ENCODE peak calls at places on chromosomes 5 and 9, in four cellular contexts. H is mesothelial cell of epicardium, E is kidney, Q is activated T-cell treated with anti-CD3 and anti-CD28 coated beads for 1 hour. P is an unnamed sample.
A peak's percentile ranks its signal among the peaks of the same experiment; 100 is the strongest.

GRCh38 chr9:79656127-79656526 is 84.4 kb downstream of the TLE4 start:
- DNase-seq in Q (no peak), E (no peak), H (no peak), P (no peak)

GRCh38 chr9:133701981-133702797 is 36.0 kb downstream of the SARDH start:
- DNase-seq in H (peak; percentile 20), E (peak; percentile 82), Q (peak; percentile 57), P (no peak)

GRCh38 chr9:121944741-121945191 is 148.3 kb downstream of the TTLL11 start:
- DNase-seq in E (no peak), Q (no peak), H (no peak), P (no peak)

GRCh38 chr9:122551371-122551770 is 1.5 kb upstream of the OR1N2 start:
- DNase-seq in Q (no peak), E (no peak), H (no peak), P (no peak)

GRCh38 chr5:56159521-56159947 is 73.6 kb downstream of the ANKRD55 start:
- DNase-seq in Q (no peak), H (no peak), E (no peak), P (no peak)

GRCh38 chr9:131747352-131747751 is 7.5 kb upstream of the RAPGEF1 start:
- DNase-seq in Q (no peak), H (no peak), E (no peak), P (no peak)

GRCh38 chr9:128979111-128979510 is 31.6 kb downstream of the NUP188 start:
- DNase-seq in Q (no peak), H (no peak), E (no peak), P (no peak)

GRCh38 chr9:74503219-74503618 is 6.1 kb downstream of the RORB start:
- DNase-seq in Q (no peak), H (no peak), E (no peak), P (no peak)

GRCh38 chr5:168844566-168845296 is 265.6 kb upstream of the PANK3 start:
- DNase-seq in Q (no peak), E (no peak), H (no peak), P (no peak)

GRCh38 chr9:16267336-16268036 is 603.0 kb downstream of the BNC2 start:
- DNase-seq in H (no peak), Q (no peak), E (no peak), P (no peak)

GRCh38 chr5:96796434-96796833 is 11.3 kb downstream of the ERAP1 start:
- DNase-seq in H (no peak), Q (no peak), E (no peak), P (no peak)

GRCh38 chr5:110268985-110269384 is 457.5 kb downstream of the TMEM232 start:
- DNase-seq in H (no peak), Q (no peak), E (no peak), P (no peak)

GRCh38 chr9:93315960-93316359 is 132.0 kb downstream of the WNK2 start:
- DNase-seq in E (no peak), H (no peak), Q (no peak), P (no peak)

GRCh38 chr5:68432682-68433081 is 217.1 kb downstream of the PIK3R1 start:
- DNase-seq in H (no peak), E (no peak), Q (no peak), P (no peak)

GRCh38 chr5:172188033-172188892 is at the start of gene STK10:
- DNase-seq in H (peak; percentile 72), Q (peak; percentile 79), E (peak; percentile 97), P (no peak)

GRCh38 chr5:166031926-166032325 is 2259.5 kb upstream of the WWC1 start:
- DNase-seq in H (no peak), Q (no peak), E (no peak), P (no peak)

GRCh38 chr9:120926397-120926928 is at the start of gene TRAF1:
- DNase-seq in Q (peak; percentile 23), E (no peak), H (no peak), P (no peak)

GRCh38 chr9:87156247-87156646 is 208.9 kb upstream of the GAS1 start:
- DNase-seq in Q (no peak), H (no peak), E (no peak), P (no peak)

GRCh38 chr9:133609311-133610098 is at the start of gene FAM163B:
- DNase-seq in H (peak; percentile 78), E (peak; percentile 82), Q (peak; percentile 20), P (no peak)

GRCh38 chr9:93207326-93207814 is 23.4 kb downstream of the WNK2 start:
- DNase-seq in E (peak; percentile 83), H (no peak), Q (no peak), P (no peak)

GRCh38 chr5:78549043-78549442 is 99.5 kb downstream of the LHFPL2 start:
- DNase-seq in H (no peak), Q (no peak), E (no peak), P (peak; percentile 86)

GRCh38 chr5:137604348-137605095 is 105.4 kb upstream of the SPOCK1 start:
- DNase-seq in E (no peak), Q (no peak), H (no peak), P (peak; percentile 70)

GRCh38 chr9:33884856-33885701 is 68.1 kb downstream of the UBE2R2 start:
- DNase-seq in H (peak; percentile 32), Q (no peak), E (no peak), P (no peak)

GRCh38 chr5:142316051-142316450 is 8.8 kb downstream of the SPRY4 start:
- DNase-seq in H (no peak), E (no peak), Q (no peak), P (no peak)

GRCh38 chr9:6645153-6646027 is at the start of gene GLDC:
- DNase-seq in H (peak; percentile 31), E (peak; percentile 93), Q (peak; percentile 22), P (no peak)

GRCh38 chr9:94918038-94918753 is 191.7 kb downstream of the AOPEP start:
- DNase-seq in H (no peak), E (no peak), Q (no peak), P (no peak)

GRCh38 chr5:142215915-142216681 is 107.5 kb downstream of the NDFIP1 start:
- DNase-seq in H (no peak), Q (no peak), E (peak; percentile 85), P (peak; percentile 95)

GRCh38 chr9:18060304-18060934 is 413.5 kb upstream of the ADAMTSL1 start:
- DNase-seq in H (no peak), E (no peak), Q (no peak), P (no peak)

GRCh38 chr5:159059722-159060121 is 40.0 kb downstream of the EBF1 start:
- DNase-seq in E (no peak), H (no peak), Q (no peak), P (no peak)

GRCh38 chr5:1521671-1522600 is 1.8 kb downstream of the LPCAT1 start:
- DNase-seq in E (peak; percentile 74), H (no peak), Q (no peak), P (peak; percentile 93)

GRCh38 chr9:33750307-33750838 is 45.0 kb upstream of the PRSS3 start:
- DNase-seq in Q (no peak), E (no peak), H (no peak), P (no peak)

GRCh38 chr9:74838351-74838750 is 49.4 kb downstream of the TRPM6 start:
- DNase-seq in H (no peak), Q (no peak), E (no peak), P (no peak)

GRCh38 chr9:133403766-133404439 is 13.9 kb downstream of the REXO4 start:
- DNase-seq in E (peak; percentile 75), Q (peak; percentile 55), H (no peak), P (no peak)

GRCh38 chr5:138790684-138791083 is 37.5 kb downstream of the CTNNA1 start:
- DNase-seq in Q (no peak), E (no peak), H (no peak), P (no peak)

GRCh38 chr5:75051217-75051751 is 1.1 kb downstream of the GCNT4 start:
- DNase-seq in E (no peak), H (no peak), Q (no peak), P (no peak)

GRCh38 chr5:123951204-123951977 is 439.4 kb downstream of the CSNK1G3 start:
- DNase-seq in H (no peak), E (no peak), Q (no peak), P (no peak)

GRCh38 chr9:83969602-83970001 is 10.4 kb downstream of the HNRNPK start:
- DNase-seq in H (no peak), E (no peak), Q (no peak), P (no peak)